ENCODE peak calls at places on chromosomes 6 and 20, in seven cellular contexts. T is pancreas; B is body of pancreas; R is AG09309; D is stomach; H is upper lobe of left lung; Q is CD8-positive, alpha-beta T cell. L is an unnamed sample.

GRCh38 chr6:74404366-74404765 is 708.4 kb downstream of the CD109 start:
- DNase-seq in T (no peak), B (no peak), R (no peak), D (no peak), H (no peak), Q (no peak), L (no peak)

GRCh38 chr6:27145731-27146455 is 101.6 kb upstream of the PRSS16 start:
- DNase-seq in T (peak; percentile 80), B (peak; percentile 82), R (no peak), D (peak; percentile 73), H (peak; percentile 89), Q (peak; percentile 72), L (peak; percentile 71)

GRCh38 chr6:154543638-154544037 is 33.2 kb upstream of the CNKSR3 start:
- DNase-seq in T (no peak), B (no peak), R (no peak), D (no peak), H (no peak), Q (no peak), L (no peak)

GRCh38 chr20:17873410-17874270 is 95.0 kb downstream of the SNX5 start:
- DNase-seq in T (peak; percentile 96), B (peak; percentile 96), R (peak; percentile 95), D (peak; percentile 94), H (peak; percentile 92), Q (no peak), L (peak; percentile 95)

GRCh38 chr6:150633466-150633795 is 33.7 kb downstream of the PLEKHG1 start:
- DNase-seq in T (no peak), B (no peak), R (no peak), D (no peak), H (no peak), Q (no peak), L (no peak)

GRCh38 chr6:134802426-134803058 is 147.4 kb downstream of the ALDH8A1 start:
- DNase-seq in T (no peak), B (no peak), R (no peak), D (no peak), H (no peak), Q (no peak), L (no peak)

GRCh38 chr6:219019-219570 is 73.2 kb upstream of the DUSP22 start:
- DNase-seq in T (no peak), B (no peak), R (no peak), D (no peak), H (no peak), Q (no peak), L (no peak)

GRCh38 chr6:113411006-113411405 is 446.1 kb upstream of the MARCKS start:
- DNase-seq in T (no peak), B (no peak), R (no peak), D (no peak), H (peak; percentile 47), Q (no peak), L (no peak)

GRCh38 chr6:167495506-167496391 is 170.9 kb downstream of the TTLL2 start:
- DNase-seq in T (no peak), B (no peak), R (no peak), D (no peak), H (no peak), Q (no peak), L (no peak)

GRCh38 chr6:21873562-21873961 is 280.0 kb downstream of the SOX4 start:
- DNase-seq in T (no peak), B (peak; percentile 23), R (peak; percentile 88), D (no peak), H (no peak), Q (no peak), L (peak; percentile 79)

GRCh38 chr6:144263786-144264185 is 21.3 kb upstream of the UTRN start:
- DNase-seq in T (no peak), B (no peak), R (no peak), D (no peak), H (no peak), Q (no peak), L (no peak)

GRCh38 chr20:49037962-49038387 is 8.1 kb upstream of the CSE1L start:
- DNase-seq in T (no peak), B (no peak), R (no peak), D (no peak), H (peak; percentile 26), Q (no peak), L (no peak)

GRCh38 chr6:35019831-35020230 is 121.3 kb downstream of the TCP11 start:
- DNase-seq in T (no peak), B (no peak), R (no peak), D (no peak), H (no peak), Q (no peak), L (no peak)

GRCh38 chr6:35018746-35019145 is 122.4 kb downstream of the TCP11 start:
- DNase-seq in T (no peak), B (no peak), R (no peak), D (no peak), H (no peak), Q (no peak), L (no peak)

GRCh38 chr6:35017461-35018183 is 123.5 kb downstream of the TCP11 start:
- DNase-seq in T (no peak), B (no peak), R (no peak), D (no peak), H (peak; percentile 43), Q (no peak), L (no peak)

GRCh38 chr6:35018184-35018523 is 123.0 kb downstream of the TCP11 start:
- DNase-seq in T (no peak), B (no peak), R (no peak), D (no peak), H (no peak), Q (no peak), L (no peak)

DNA sequence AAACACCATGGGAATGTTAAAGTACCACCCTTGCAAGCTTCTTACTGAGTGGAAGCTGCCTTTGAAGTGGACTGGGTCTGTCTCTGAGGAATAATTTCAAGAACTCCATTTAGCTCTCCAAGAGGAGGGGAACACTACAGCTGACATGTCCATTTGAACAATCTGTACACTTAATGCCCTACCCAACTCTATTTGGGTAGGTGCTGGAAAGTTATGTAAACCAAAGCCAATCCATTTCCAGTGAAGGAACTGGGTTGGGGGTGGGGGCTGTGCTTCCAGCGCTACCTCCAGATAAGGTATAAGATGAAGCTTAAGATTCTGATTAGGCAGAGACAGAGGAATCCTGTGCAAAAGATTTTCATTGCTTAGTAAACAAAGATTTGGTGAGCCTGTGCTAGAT is 122.0 kb downstream of the TCP11 start:
- DNase-seq in T (no peak), B (no peak), R (no peak), D (no peak), H (peak; percentile 43), Q (no peak), L (no peak)
- H3K4me3 ChIP-seq in T (no peak overlapping the region), B (no peak overlapping the region), R (no peak overlapping the region), D (peak overlapping the region; percentile 40), H (peak overlapping the region; percentile 56), Q (no peak overlapping the region), L (peak overlapping the region; percentile 40)

GRCh38 chr20:47786763-47787107 is 1.5 kb upstream of the SULF2 start:
- DNase-seq in T (no peak), B (no peak), R (no peak), D (no peak), H (no peak), Q (no peak), L (no peak)
- H3K4me3 ChIP-seq in T (no peak overlapping the region), B (no peak overlapping the region), R (peak overlapping the region; percentile 39), D (peak overlapping the region; percentile 73), H (peak overlapping the region; percentile 62), Q (no peak overlapping the region), L (no peak overlapping the region)

GRCh38 chr6:16712931-16713484 is 48.3 kb downstream of the ATXN1 start:
- DNase-seq in T (no peak), B (no peak), R (peak; percentile 89), D (no peak), H (no peak), Q (no peak), L (peak; percentile 79)
- H3K4me3 ChIP-seq in T (no peak overlapping the region), B (no peak overlapping the region), R (peak overlapping the region; percentile 15), D (no peak overlapping the region), H (no peak overlapping the region), Q (no peak overlapping the region), L (no peak overlapping the region)

GRCh38 chr6:107870379-107870778 is 46.3 kb upstream of the SCML4 start:
- DNase-seq in T (no peak), B (no peak), R (no peak), D (no peak), H (no peak), Q (no peak), L (no peak)
- H3K4me3 ChIP-seq in T (no peak overlapping the region), B (no peak overlapping the region), R (no peak overlapping the region), D (no peak overlapping the region), H (no peak overlapping the region), Q (no peak overlapping the region), L (no peak overlapping the region)

DNA sequence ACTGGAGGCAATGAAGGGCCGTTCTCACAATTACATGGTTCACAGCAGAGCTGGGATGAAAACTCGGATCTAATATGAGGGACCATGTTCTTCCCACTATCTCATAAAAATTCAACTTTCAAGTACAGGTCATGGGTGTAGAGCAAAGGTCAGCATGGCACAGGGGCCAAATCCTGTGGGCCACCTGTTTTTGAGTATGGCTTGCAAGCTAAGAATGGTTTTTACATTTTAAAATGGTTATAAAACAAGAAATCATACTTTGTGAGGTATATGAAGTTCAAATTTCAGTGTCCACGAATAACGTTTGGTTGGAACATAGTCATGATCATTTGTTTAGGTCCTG is 4.6 kb downstream of the MAP3K5 start:
- DNase-seq in T (no peak), B (no peak), R (no peak), D (no peak), H (no peak), Q (no peak), L (no peak)
- H3K4me3 ChIP-seq in T (no peak overlapping the region), B (no peak overlapping the region), R (no peak overlapping the region), D (no peak overlapping the region), H (no peak overlapping the region), Q (no peak overlapping the region), L (no peak overlapping the region)

DNA sequence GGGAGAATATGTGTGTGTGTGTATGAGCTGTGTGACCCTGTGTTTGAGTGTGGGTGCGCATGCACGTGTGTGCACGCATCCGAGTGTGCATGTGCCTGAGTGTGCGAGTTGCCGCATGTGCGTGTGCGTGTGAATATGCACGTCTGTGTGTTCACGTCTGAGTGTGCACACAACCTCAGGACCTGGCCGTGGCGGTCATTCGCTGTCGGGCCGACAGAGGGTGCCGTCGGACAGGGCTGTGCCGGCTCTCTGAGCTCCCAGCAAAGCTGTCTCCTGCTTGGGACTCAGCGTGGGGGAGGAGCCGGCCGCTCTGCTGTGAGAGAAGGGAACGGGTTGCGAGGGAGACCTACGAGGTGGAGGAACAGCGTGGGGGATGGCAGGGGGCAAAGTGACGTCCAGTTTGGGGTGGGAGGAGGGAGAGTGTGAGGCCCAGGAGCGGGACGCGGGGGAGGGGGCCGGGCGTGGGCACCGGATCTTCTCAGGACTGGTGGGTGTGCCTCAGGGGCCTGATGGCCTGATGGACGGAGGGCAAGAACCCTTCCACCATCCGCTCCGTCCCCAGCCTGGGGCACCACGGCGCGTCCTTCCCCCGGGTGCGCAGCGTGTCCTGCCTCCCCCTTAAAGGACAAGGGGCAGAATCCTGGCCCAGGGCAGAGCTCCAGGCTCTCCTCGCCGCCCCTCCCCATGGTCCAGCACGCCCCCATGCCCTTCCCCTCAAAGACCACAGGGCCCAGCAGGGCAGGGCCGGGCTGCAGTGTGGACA is 19.9 kb downstream of the SLC17A9 start:
- DNase-seq in T (peak; percentile 79), B (peak; percentile 89), R (peak; percentile 10), D (peak; percentile 90), H (peak; percentile 84), Q (peak; percentile 86), L (peak; percentile 38)
- H3K4me3 ChIP-seq in T (no peak overlapping the region), B (no peak overlapping the region), R (peak overlapping the region; percentile 32), D (peak overlapping the region; percentile 39), H (peak overlapping the region; percentile 34), Q (peak overlapping the region; percentile 36), L (peak overlapping the region; percentile 30)

L was measured in skeletal muscle cell.